ENCODE peak calls at places on chromosome 22, in five cellular contexts. One of them, this sample, is unnamed.

GRCh38 chr22:17734197-17734596 is 40.1 kb downstream of the BID start:
- DNase-seq in pancreas: no peak
- DNase-seq in right cardiac atrium: no peak
- DNase-seq in psoas muscle: no peak
- DNase-seq in gastrocnemius medialis: no peak
- DNase-seq in this sample: no peak

GRCh38 chr22:50694099-50694498 is 21.5 kb downstream of the SHANK3 start:
- DNase-seq in pancreas: no peak
- DNase-seq in right cardiac atrium: no peak
- DNase-seq in psoas muscle: no peak
- DNase-seq in gastrocnemius medialis: no peak
- DNase-seq in this sample: no peak

GRCh38 chr22:47210686-47211085 is 448.2 kb downstream of the TBC1D22A start:
- DNase-seq in pancreas: no peak
- DNase-seq in right cardiac atrium: no peak
- DNase-seq in psoas muscle: no peak
- DNase-seq in gastrocnemius medialis: no peak
- DNase-seq in this sample: no peak

GRCh38 chr22:35586771-35587170 is 30.4 kb downstream of the MB start:
- DNase-seq in pancreas: no peak
- DNase-seq in right cardiac atrium: no peak
- DNase-seq in psoas muscle: no peak
- DNase-seq in gastrocnemius medialis: no peak
- DNase-seq in this sample: no peak

GRCh38 chr22:20524004-20524481 is 16.6 kb downstream of the MED15 start:
- DNase-seq in pancreas: no peak
- DNase-seq in right cardiac atrium: no peak
- DNase-seq in psoas muscle: no peak
- DNase-seq in gastrocnemius medialis: no peak
- DNase-seq in this sample: no peak

GRCh38 chr22:50498322-50498861 is 9.1 kb downstream of the LMF2 start:
- DNase-seq in pancreas: peak
- DNase-seq in right cardiac atrium: peak
- DNase-seq in psoas muscle: no peak
- DNase-seq in gastrocnemius medialis: no peak
- DNase-seq in this sample: no peak

GRCh38 chr22:49996532-49997220 is 15.9 kb downstream of the IL17REL start:
- DNase-seq in pancreas: no peak
- DNase-seq in right cardiac atrium: peak
- DNase-seq in psoas muscle: no peak
- DNase-seq in gastrocnemius medialis: no peak
- DNase-seq in this sample: no peak

GRCh38 chr22:49824936-49825335 is 2.7 kb downstream of the BRD1 start:
- DNase-seq in pancreas: no peak
- DNase-seq in right cardiac atrium: no peak
- DNase-seq in psoas muscle: no peak
- DNase-seq in gastrocnemius medialis: no peak
- DNase-seq in this sample: no peak

GRCh38 chr22:42418811-42419243 is 13.4 kb downstream of the NFAM1 start:
- DNase-seq in pancreas: no peak
- DNase-seq in right cardiac atrium: no peak
- DNase-seq in psoas muscle: no peak
- DNase-seq in gastrocnemius medialis: no peak
- DNase-seq in this sample: no peak

GRCh38 chr22:34055525-34056200 is 135.4 kb upstream of the LARGE1 start:
- DNase-seq in pancreas: no peak
- DNase-seq in right cardiac atrium: peak
- DNase-seq in psoas muscle: no peak
- DNase-seq in gastrocnemius medialis: no peak
- DNase-seq in this sample: no peak

GRCh38 chr22:26658671-26659478 is 1.5 kb downstream of the MIAT start:
- DNase-seq in pancreas: no peak
- DNase-seq in right cardiac atrium: no peak
- DNase-seq in psoas muscle: peak
- DNase-seq in gastrocnemius medialis: peak
- DNase-seq in this sample: peak

GRCh38 chr22:16968218-16968595 is 39.8 kb downstream of the GAB4 start:
- DNase-seq in pancreas: no peak
- DNase-seq in right cardiac atrium: no peak
- DNase-seq in psoas muscle: no peak
- DNase-seq in gastrocnemius medialis: no peak
- DNase-seq in this sample: no peak

GRCh38 chr22:29742319-29742718 is 22.5 kb downstream of the CABP7 start:
- DNase-seq in pancreas: no peak
- DNase-seq in right cardiac atrium: no peak
- DNase-seq in psoas muscle: no peak
- DNase-seq in gastrocnemius medialis: no peak
- DNase-seq in this sample: no peak

GRCh38 chr22:35552186-35552842 is 11.7 kb downstream of the RASD2 start:
- DNase-seq in pancreas: no peak
- DNase-seq in right cardiac atrium: no peak
- DNase-seq in psoas muscle: no peak
- DNase-seq in gastrocnemius medialis: no peak
- DNase-seq in this sample: no peak

GRCh38 chr22:50399751-50400331 is 56.7 kb downstream of the PPP6R2 start:
- DNase-seq in pancreas: no peak
- DNase-seq in right cardiac atrium: peak
- DNase-seq in psoas muscle: peak
- DNase-seq in gastrocnemius medialis: no peak
- DNase-seq in this sample: no peak

GRCh38 chr22:37126882-37127281 is 17.4 kb upstream of the TMPRSS6 start:
- DNase-seq in pancreas: no peak
- DNase-seq in right cardiac atrium: no peak
- DNase-seq in psoas muscle: no peak
- DNase-seq in gastrocnemius medialis: no peak
- DNase-seq in this sample: no peak

DNA sequence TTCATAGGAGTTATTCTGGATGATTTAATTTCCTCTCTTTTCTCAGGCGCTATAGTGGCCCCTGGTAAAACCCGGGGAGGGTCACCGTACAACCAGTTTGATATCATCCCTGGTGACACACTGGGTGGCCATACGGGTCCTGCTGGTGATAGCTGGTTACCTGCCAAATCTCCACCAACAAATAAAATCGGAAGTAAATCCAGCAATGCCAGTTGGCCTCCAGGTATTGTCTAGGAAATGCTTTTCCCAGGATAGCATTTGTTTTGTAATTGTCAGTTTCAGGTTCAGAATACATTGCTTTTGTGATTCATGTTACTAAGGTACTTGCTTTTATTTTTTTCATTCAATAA is 35.6 kb upstream of the ADSL start:
- DNase-seq in pancreas: no peak
- DNase-seq in right cardiac atrium: no peak
- DNase-seq in psoas muscle: no peak
- DNase-seq in gastrocnemius medialis: no peak
- DNase-seq in this sample: no peak
- H3K4me3 ChIP-seq in pancreas: no peak
- H3K4me3 ChIP-seq in right cardiac atrium: no peak
- H3K4me3 ChIP-seq in psoas muscle: no peak
- H3K4me3 ChIP-seq in gastrocnemius medialis: no peak
- H3K4me3 ChIP-seq in this sample: no peak

GRCh38 chr22:39244496-39245129 is at the start of gene PDGFB:
- DNase-seq in pancreas: peak
- DNase-seq in right cardiac atrium: peak
- DNase-seq in psoas muscle: no peak
- DNase-seq in gastrocnemius medialis: no peak
- DNase-seq in this sample: no peak

GRCh38 chr22:39246217-39246616 is 1.4 kb upstream of the PDGFB start:
- DNase-seq in pancreas: no peak
- DNase-seq in right cardiac atrium: no peak
- DNase-seq in psoas muscle: no peak
- DNase-seq in gastrocnemius medialis: no peak
- DNase-seq in this sample: no peak

GRCh38 chr22:39244073-39244495 is 698 bp downstream of the PDGFB start:
- DNase-seq in pancreas: no peak
- DNase-seq in right cardiac atrium: peak
- DNase-seq in psoas muscle: no peak
- DNase-seq in gastrocnemius medialis: no peak
- DNase-seq in this sample: no peak

GRCh38 chr22:39246690-39247332 is 2.0 kb upstream of the PDGFB start:
- DNase-seq in pancreas: no peak
- DNase-seq in right cardiac atrium: no peak
- DNase-seq in psoas muscle: no peak
- DNase-seq in gastrocnemius medialis: no peak
- DNase-seq in this sample: no peak

GRCh38 chr22:39245130-39246039 is 603 bp upstream of the PDGFB start:
- DNase-seq in pancreas: no peak
- DNase-seq in right cardiac atrium: peak
- DNase-seq in psoas muscle: no peak
- DNase-seq in gastrocnemius medialis: no peak
- DNase-seq in this sample: no peak
- H3K4me3 ChIP-seq in pancreas: peak
- H3K4me3 ChIP-seq in right cardiac atrium: peak
- H3K4me3 ChIP-seq in psoas muscle: peak
- H3K4me3 ChIP-seq in gastrocnemius medialis: peak
- H3K4me3 ChIP-seq in this sample: peak

DNA sequence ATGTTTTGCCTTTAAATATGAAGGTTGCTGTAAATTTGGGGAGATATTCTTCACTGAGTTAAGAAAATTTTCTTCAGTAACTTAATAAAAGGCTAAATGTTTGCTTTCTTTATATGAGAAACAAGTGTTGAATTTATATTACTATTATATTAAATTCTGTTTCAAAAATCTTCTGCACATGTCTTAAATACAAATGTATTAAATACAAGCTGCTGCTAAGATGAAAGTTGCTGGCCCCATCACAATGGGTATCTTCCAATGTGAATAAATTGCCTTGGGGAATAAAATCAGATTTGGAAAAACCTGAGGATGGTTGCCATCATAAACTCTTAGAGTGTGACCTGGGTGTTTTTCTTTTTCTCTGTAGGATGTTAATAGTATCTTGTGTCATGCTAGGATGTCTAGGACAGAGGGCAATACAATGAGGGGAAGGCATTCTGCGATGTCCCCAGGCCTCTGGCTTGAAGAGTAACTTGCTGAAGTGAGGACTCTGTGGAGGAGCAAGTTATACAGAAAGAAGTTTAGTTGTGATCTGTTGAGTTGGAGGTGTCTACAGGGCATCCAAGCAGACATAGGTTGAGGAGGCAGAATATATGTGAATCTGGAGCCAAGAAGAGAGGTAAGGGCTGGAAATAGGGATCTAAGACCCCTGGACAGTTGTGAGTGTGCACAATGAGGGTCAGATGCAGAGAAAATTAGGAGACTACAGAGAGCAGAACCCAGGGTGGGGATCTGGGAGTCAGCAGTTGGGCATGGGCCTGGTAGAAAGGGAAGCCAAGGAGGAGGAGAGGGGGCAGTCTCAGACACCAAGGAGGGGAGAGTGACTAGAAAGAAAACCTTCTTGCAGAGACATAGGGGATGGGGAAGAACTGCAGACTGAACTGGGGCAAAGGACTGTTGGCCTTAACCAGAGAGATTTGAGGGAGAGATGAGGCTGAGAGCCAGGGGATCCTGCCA is 4.8 kb downstream of the IGLL5 start:
- DNase-seq in pancreas: no peak
- DNase-seq in right cardiac atrium: no peak
- DNase-seq in psoas muscle: no peak
- DNase-seq in gastrocnemius medialis: no peak
- DNase-seq in this sample: no peak
- H3K4me3 ChIP-seq in pancreas: no peak
- H3K4me3 ChIP-seq in right cardiac atrium: no peak
- H3K4me3 ChIP-seq in psoas muscle: no peak
- H3K4me3 ChIP-seq in gastrocnemius medialis: no peak
- H3K4me3 ChIP-seq in this sample: no peak

GRCh38 chr22:46086577-46087335 is 63.6 kb upstream of the PPARA start:
- DNase-seq in pancreas: no peak
- DNase-seq in right cardiac atrium: peak
- DNase-seq in psoas muscle: peak
- DNase-seq in gastrocnemius medialis: no peak
- DNase-seq in this sample: peak
- H3K4me3 ChIP-seq in pancreas: no peak
- H3K4me3 ChIP-seq in right cardiac atrium: no peak
- H3K4me3 ChIP-seq in psoas muscle: peak
- H3K4me3 ChIP-seq in gastrocnemius medialis: no peak
- H3K4me3 ChIP-seq in this sample: no peak

GRCh38 chr22:23269441-23270211 is 89.3 kb downstream of the BCR start:
- DNase-seq in pancreas: no peak
- DNase-seq in right cardiac atrium: no peak
- DNase-seq in psoas muscle: no peak
- DNase-seq in gastrocnemius medialis: no peak
- DNase-seq in this sample: no peak
- H3K4me3 ChIP-seq in pancreas: no peak
- H3K4me3 ChIP-seq in right cardiac atrium: no peak
- H3K4me3 ChIP-seq in psoas muscle: no peak
- H3K4me3 ChIP-seq in gastrocnemius medialis: no peak
- H3K4me3 ChIP-seq in this sample: no peak

GRCh38 chr22:21802673-21803072 is 64.8 kb downstream of the MAPK1 start:
- DNase-seq in pancreas: no peak
- DNase-seq in right cardiac atrium: no peak
- DNase-seq in psoas muscle: no peak
- DNase-seq in gastrocnemius medialis: no peak
- DNase-seq in this sample: no peak
- H3K4me3 ChIP-seq in pancreas: no peak
- H3K4me3 ChIP-seq in right cardiac atrium: no peak
- H3K4me3 ChIP-seq in psoas muscle: no peak
- H3K4me3 ChIP-seq in gastrocnemius medialis: no peak
- H3K4me3 ChIP-seq in this sample: no peak

GRCh38 chr22:31943206-31943975 is 944 bp upstream of the YWHAH start:
- DNase-seq in pancreas: peak
- DNase-seq in right cardiac atrium: no peak
- DNase-seq in psoas muscle: no peak
- DNase-seq in gastrocnemius medialis: no peak
- DNase-seq in this sample: no peak
- H3K4me3 ChIP-seq in pancreas: peak
- H3K4me3 ChIP-seq in right cardiac atrium: peak
- H3K4me3 ChIP-seq in psoas muscle: peak
- H3K4me3 ChIP-seq in gastrocnemius medialis: peak
- H3K4me3 ChIP-seq in this sample: peak

GRCh38 chr22:31937328-31937727 is 7.0 kb upstream of the YWHAH start:
- DNase-seq in pancreas: no peak
- DNase-seq in right cardiac atrium: no peak
- DNase-seq in psoas muscle: no peak
- DNase-seq in gastrocnemius medialis: no peak
- DNase-seq in this sample: no peak
- H3K4me3 ChIP-seq in pancreas: no peak
- H3K4me3 ChIP-seq in right cardiac atrium: no peak
- H3K4me3 ChIP-seq in psoas muscle: no peak
- H3K4me3 ChIP-seq in gastrocnemius medialis: no peak
- H3K4me3 ChIP-seq in this sample: no peak

DNA sequence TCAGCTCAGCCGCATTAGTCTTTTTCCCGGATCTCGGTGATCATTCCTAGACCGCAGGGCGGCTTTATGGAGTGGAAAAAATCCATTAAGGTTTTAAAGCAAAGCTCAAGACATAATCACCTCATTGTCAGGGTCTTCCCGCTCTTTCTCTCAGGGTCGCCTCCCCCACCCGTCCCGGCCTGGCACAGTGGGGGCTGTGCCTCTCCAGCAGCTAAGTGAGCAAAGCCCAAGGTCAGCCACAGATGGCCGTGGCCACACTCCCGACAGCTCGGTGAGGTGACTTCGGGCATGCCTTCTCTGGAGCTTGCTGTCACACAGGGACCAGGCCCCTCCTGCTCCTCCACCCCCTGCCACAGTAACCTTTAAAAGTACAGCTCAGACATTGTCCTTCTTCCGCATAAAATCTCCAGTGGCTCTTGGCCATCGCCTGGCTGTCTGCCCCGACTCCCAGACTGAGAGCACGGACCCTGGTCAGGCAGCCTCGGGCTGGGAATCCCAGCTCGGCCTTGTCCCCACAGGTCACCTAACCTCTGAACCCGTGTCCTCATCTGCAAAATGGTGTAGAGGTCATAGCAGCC is 69.8 kb upstream of the SHISAL1 start:
- DNase-seq in pancreas: no peak
- DNase-seq in right cardiac atrium: peak
- DNase-seq in psoas muscle: peak
- DNase-seq in gastrocnemius medialis: no peak
- DNase-seq in this sample: no peak
- H3K4me3 ChIP-seq in pancreas: no peak
- H3K4me3 ChIP-seq in right cardiac atrium: no peak
- H3K4me3 ChIP-seq in psoas muscle: no peak
- H3K4me3 ChIP-seq in gastrocnemius medialis: no peak
- H3K4me3 ChIP-seq in this sample: no peak

This sample was measured in uterus.